ENCODE peak calls at places on chromosomes 16 and 17, in seven cellular contexts. L, D, W, C, N, Z and S are unnamed samples.

GRCh38 chr16:85321856-85322271 is 209.6 kb upstream of the CIBAR2 start:
- DNase-seq in D (peak; percentile 86), N (no peak), L (no peak), Z (no peak), C (peak; percentile 39), W (peak; percentile 96), S (peak; percentile 83)

GRCh38 chr16:76942089-76942488 is 248.9 kb upstream of the MON1B start:
- DNase-seq in D (no peak), L (no peak), W (no peak), N (no peak), Z (no peak), C (no peak), S (no peak)

GRCh38 chr17:35540589-35541404 is 3.3 kb upstream of the SLFN12L start:
- DNase-seq in C (peak; percentile 10), Z (peak; percentile 62), N (no peak), W (peak; percentile 40), D (no peak), L (no peak), S (no peak)

GRCh38 chr17:74037320-74037719 is 166.2 kb upstream of the RPL38 start:
- DNase-seq in L (peak; percentile 46), C (peak; percentile 31), Z (no peak), D (no peak), N (no peak), W (no peak), S (no peak)

GRCh38 chr16:58418601-58419000 is 26.3 kb downstream of the GINS3 start:
- DNase-seq in C (peak; percentile 62), W (peak; percentile 5), Z (no peak), D (no peak), N (no peak), L (no peak), S (no peak)

GRCh38 chr17:9529033-9529748 is 46.4 kb downstream of the STX8 start:
- DNase-seq in D (no peak), L (no peak), Z (no peak), W (peak; percentile 41), N (no peak), C (peak; percentile 45), S (peak; percentile 18)

GRCh38 chr16:83187404-83187803 is 560.6 kb downstream of the CDH13 start:
- DNase-seq in D (no peak), C (no peak), L (no peak), W (peak; percentile 87), Z (peak; percentile 30), N (no peak), S (peak; percentile 21)

GRCh38 chr17:1561420-1562177 is 993 bp downstream of the PITPNA start:
- DNase-seq in Z (peak; percentile 56), D (peak; percentile 74), N (no peak), W (peak; percentile 29), L (no peak), C (no peak), S (no peak)

GRCh38 chr17:72387487-72387886 is 266.7 kb downstream of the SOX9 start:
- DNase-seq in N (no peak), D (no peak), Z (no peak), L (no peak), W (peak; percentile 97), C (peak; percentile 85), S (no peak)

GRCh38 chr16:12025926-12026325 is 49.4 kb downstream of the SNX29 start:
- DNase-seq in D (no peak), N (no peak), Z (no peak), W (no peak), L (no peak), C (no peak), S (no peak)

GRCh38 chr17:83122834-83123233 is 43.4 kb downstream of the METRNL start:
- DNase-seq in D (peak; percentile 28), L (no peak), Z (no peak), N (no peak), W (peak; percentile 34), C (no peak), S (no peak)

GRCh38 chr17:12230411-12230810 is 209.7 kb downstream of the MAP2K4 start:
- DNase-seq in L (no peak), W (peak; percentile 69), N (no peak), D (no peak), Z (no peak), C (no peak), S (no peak)

GRCh38 chr16:3780570-3780969 is 63.2 kb upstream of the TRAP1 start:
- DNase-seq in N (no peak), W (peak; percentile 37), D (no peak), Z (no peak), C (peak; percentile 14), L (no peak), S (no peak)

GRCh38 chr17:83125515-83126274 is 46.3 kb downstream of the METRNL start:
- DNase-seq in N (no peak), C (no peak), D (peak; percentile 31), Z (peak; percentile 24), L (peak; percentile 22), W (peak; percentile 9), S (no peak)

GRCh38 chr16:9850716-9851115 is 331.5 kb downstream of the GRIN2A start:
- DNase-seq in W (no peak), Z (no peak), N (no peak), D (no peak), L (no peak), C (no peak), S (no peak)

GRCh38 chr17:3982541-3983017 is 18.3 kb upstream of the ATP2A3 start:
- DNase-seq in W (no peak), D (peak; percentile 45), L (no peak), Z (no peak), N (no peak), C (no peak), S (no peak)

GRCh38 chr17:45700171-45701090 is 83.7 kb upstream of the CRHR1 start:
- DNase-seq in C (no peak), Z (no peak), D (no peak), N (no peak), L (peak; percentile 94), W (no peak), S (no peak)

GRCh38 chr17:47821424-47822379 is at the start of gene OSBPL7:
- DNase-seq in D (peak; percentile 85), Z (peak; percentile 83), W (peak; percentile 91), L (peak; percentile 96), N (peak; percentile 56), C (peak; percentile 97), S (no peak)

GRCh38 chr16:59342669-59343068 is 608.6 kb upstream of the GOT2 start:
- DNase-seq in W (no peak), N (no peak), C (peak; percentile 84), L (no peak), D (no peak), Z (no peak), S (no peak)

GRCh38 chr16:56329887-56330286 is 95.5 kb downstream of the AMFR start:
- DNase-seq in N (no peak), Z (no peak), C (no peak), L (no peak), W (no peak), D (no peak), S (no peak)

GRCh38 chr17:30346211-30346831 is 12.5 kb upstream of the TMIGD1 start:
- DNase-seq in W (no peak), Z (no peak), N (no peak), D (no peak), L (no peak), C (no peak), S (no peak)

GRCh38 chr16:58301052-58301451 is 6.2 kb upstream of the PRSS54 start:
- DNase-seq in Z (no peak), L (no peak), D (no peak), W (no peak), N (no peak), C (no peak), S (no peak)

GRCh38 chr16:14284371-14284770 is 213.3 kb downstream of the MRTFB start:
- DNase-seq in W (no peak), Z (no peak), C (no peak), D (no peak), L (peak; percentile 39), N (no peak), S (no peak)

GRCh38 chr17:8753976-8754440 is 4.3 kb downstream of the SPDYE4 start:
- DNase-seq in N (no peak), C (no peak), W (peak; percentile 29), D (no peak), Z (no peak), L (peak; percentile 57), S (no peak)

GRCh38 chr16:86350289-86350688 is 160.0 kb upstream of the FOXF1 start:
- DNase-seq in W (no peak), D (no peak), C (no peak), N (no peak), Z (no peak), L (no peak), S (no peak)

GRCh38 chr16:86524029-86524428 is 13.7 kb downstream of the FOXF1 start:
- DNase-seq in W (no peak), C (no peak), L (no peak), D (no peak), Z (no peak), N (no peak), S (no peak)

GRCh38 chr16:47143677-47144558 is at the start of gene NETO2:
- DNase-seq in L (peak; percentile 71), C (peak; percentile 56), W (peak; percentile 57), D (peak; percentile 83), N (peak; percentile 7), Z (peak; percentile 76), S (no peak)

GRCh38 chr16:54216268-54217187 is 70.1 kb downstream of the IRX3 start:
- DNase-seq in Z (no peak), L (no peak), D (no peak), W (no peak), N (no peak), C (no peak), S (no peak)

GRCh38 chr17:7404737-7405412 is 978 bp upstream of the TMEM256 start:
- DNase-seq in Z (peak; percentile 74), W (no peak), N (peak; percentile 70), L (no peak), C (no peak), D (peak; percentile 86), S (no peak)